ENCODE peak calls at places on chromosomes 11 and 22, in four cellular contexts. G, F, T and D are unnamed samples.

GRCh38 chr22:38429460-38430128 is 25.4 kb downstream of the KCNJ4 start:
- DNase-seq in G (no peak), F (no peak), T (no peak), D (no peak)

GRCh38 chr22:20115691-20116375 is at the start of gene RANBP1:
- DNase-seq in G (no peak), F (peak), T (no peak), D (no peak)

GRCh38 chr11:18368236-18368635 is 26.1 kb upstream of the LDHA start:
- DNase-seq in G (no peak), F (no peak), T (peak), D (no peak)

GRCh38 chr22:17243524-17243923 is 24.3 kb upstream of the ADA2 start:
- DNase-seq in G (no peak), F (no peak), T (peak), D (no peak)

GRCh38 chr11:119691020-119691666 is 37.9 kb downstream of the NECTIN1 start:
- DNase-seq in G (peak), F (no peak), T (no peak), D (no peak)

GRCh38 chr22:42883121-42883520 is 26.0 kb upstream of the ARFGAP3 start:
- DNase-seq in G (no peak), F (no peak), T (no peak), D (no peak)

GRCh38 chr11:112302226-112302868 is 41.7 kb upstream of the PLET1 start:
- DNase-seq in G (no peak), F (no peak), T (no peak), D (no peak)

GRCh38 chr22:43162412-43163150 is 11.2 kb downstream of the TSPO start:
- DNase-seq in G (no peak), F (peak), T (no peak), D (no peak)

GRCh38 chr11:48090174-48090573 is 109.8 kb downstream of the PTPRJ start:
- DNase-seq in G (no peak), F (no peak), T (no peak), D (no peak)

GRCh38 chr11:121794671-121795070 is 321.3 kb downstream of the BLID start:
- DNase-seq in G (no peak), F (no peak), T (no peak), D (no peak)

GRCh38 chr11:130637566-130637965 is 189.1 kb downstream of the ADAMTS15 start:
- DNase-seq in G (no peak), F (no peak), T (no peak), D (no peak)

GRCh38 chr11:9895016-9895415 is 231.1 kb downstream of the SWAP70 start:
- DNase-seq in G (no peak), F (no peak), T (no peak), D (no peak)

GRCh38 chr11:117610045-117610444 is 187.0 kb downstream of the DSCAML1 start:
- DNase-seq in G (no peak), F (no peak), T (no peak), D (no peak)

GRCh38 chr11:126391970-126392637 is 36.6 kb downstream of the ST3GAL4 start:
- DNase-seq in G (no peak), F (no peak), T (no peak), D (peak)

DNA sequence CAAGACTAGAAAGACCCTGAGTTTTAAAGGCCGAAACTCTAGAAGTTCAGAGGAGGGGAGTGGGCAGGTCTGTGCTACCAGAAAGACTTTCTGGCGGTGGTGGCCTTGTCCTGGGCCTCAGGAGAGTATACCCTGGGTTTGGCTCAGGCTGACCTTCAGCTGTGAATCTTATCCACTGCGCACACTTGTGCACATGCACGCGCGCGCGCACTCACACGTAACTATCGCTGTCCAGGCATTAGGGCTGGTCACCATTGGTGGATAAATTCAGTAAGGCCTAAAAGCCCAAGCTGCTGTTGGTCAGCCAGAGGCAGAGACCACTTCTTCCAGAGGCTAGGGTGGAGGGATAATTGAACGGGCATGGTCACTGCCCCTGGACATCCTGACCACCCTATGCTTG is 25.1 kb downstream of the ARHGEF17 start:
- DNase-seq in G (no peak), F (no peak), T (no peak), D (no peak)
- H3K27ac ChIP-seq in G (no peak), F (peak), T (peak), D (peak)

GRCh38 chr22:39680486-39680885 is 109.9 kb downstream of the CACNA1I start:
- DNase-seq in G (no peak), F (no peak), T (no peak), D (no peak)
- H3K27ac ChIP-seq in G (no peak), F (no peak), T (no peak), D (no peak)

GRCh38 chr22:46614070-46614931 is 5.9 kb upstream of the GRAMD4 start:
- DNase-seq in G (peak), F (no peak), T (no peak), D (no peak)
- H3K27ac ChIP-seq in G (peak), F (no peak), T (no peak), D (no peak)

DNA sequence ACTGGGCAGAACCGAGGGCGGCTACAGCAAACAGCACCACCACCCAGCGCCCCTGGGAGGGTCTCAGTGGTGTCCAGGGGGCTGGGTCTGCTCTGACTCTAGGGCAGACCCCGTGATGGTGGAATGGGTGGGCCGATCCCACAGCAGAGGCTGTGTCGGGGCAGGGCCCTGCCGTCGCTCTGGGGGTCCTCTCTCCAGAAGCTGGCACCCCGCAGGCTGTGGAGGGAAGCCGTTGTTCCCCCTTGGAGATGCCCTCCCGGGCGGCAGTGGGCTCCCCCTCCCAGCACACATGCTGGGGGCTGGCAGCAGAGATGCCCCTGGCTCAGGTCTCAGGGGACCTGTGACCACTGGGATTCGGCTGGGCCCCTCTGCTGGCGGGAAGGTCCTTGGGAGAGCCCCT is 31.2 kb downstream of the TPCN2 start:
- DNase-seq in G (no peak), F (no peak), T (no peak), D (no peak)
- H3K27ac ChIP-seq in G (peak), F (no peak), T (peak), D (no peak)

DNA sequence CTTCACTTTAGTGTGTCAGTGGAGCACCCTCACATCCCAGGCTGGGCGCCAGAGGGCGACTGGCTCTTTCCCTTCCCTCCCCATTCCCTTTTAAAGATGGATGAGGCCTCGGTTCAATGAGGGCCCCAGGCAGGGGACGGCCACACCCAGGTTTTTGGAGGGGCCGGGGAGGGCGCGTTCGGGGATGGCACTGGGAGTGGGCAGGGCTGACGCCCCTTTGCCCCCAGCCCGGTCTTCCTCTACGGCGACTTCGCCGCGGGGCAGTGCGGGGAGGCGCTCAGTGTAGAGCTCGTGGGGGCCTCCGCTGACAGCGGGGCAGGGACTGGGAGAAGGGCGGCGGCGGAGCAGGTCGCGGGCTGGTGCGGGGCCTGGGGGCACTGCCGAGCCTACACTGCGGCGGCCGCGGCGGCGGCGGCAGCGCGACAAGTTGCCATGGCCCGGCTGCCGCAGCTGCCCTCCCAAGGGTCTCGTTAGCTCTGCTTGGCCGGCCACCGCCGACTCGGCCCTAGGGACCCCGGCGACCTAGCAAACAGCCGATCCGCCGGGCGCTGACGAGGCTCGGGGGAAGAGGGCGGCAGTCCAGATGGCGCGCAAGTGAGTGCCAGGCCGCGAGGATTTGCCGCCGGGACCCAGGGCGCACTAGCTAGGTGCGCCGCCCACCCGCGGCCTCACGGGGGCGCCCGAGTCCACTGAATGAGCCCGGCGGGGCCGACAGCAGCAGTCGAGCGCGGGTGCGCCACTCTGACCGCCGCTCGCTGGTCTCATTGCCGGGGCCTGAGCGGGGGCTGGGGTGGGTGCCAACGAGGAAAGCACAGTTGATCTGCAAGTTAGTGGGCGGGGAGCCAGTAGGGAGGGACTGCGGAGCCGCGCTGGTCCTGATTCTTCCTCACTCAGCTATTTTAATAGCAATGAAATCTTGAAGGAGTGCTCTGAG is 92.7 kb downstream of the RRM1 start:
- DNase-seq in G (peak), F (peak), T (peak), D (peak)
- H3K27ac ChIP-seq in G (no peak), F (no peak), T (peak), D (no peak)

GRCh38 chr22:33538277-33538885 is 381.9 kb downstream of the LARGE1 start:
- DNase-seq in G (no peak), F (no peak), T (no peak), D (no peak)

GRCh38 chr22:33539202-33539901 is 380.9 kb downstream of the LARGE1 start:
- DNase-seq in G (no peak), F (no peak), T (no peak), D (no peak)

GRCh38 chr22:33539902-33540751 is 380.1 kb downstream of the LARGE1 start:
- DNase-seq in G (no peak), F (peak), T (no peak), D (peak)

GRCh38 chr22:33535937-33536875 is 384.1 kb downstream of the LARGE1 start:
- DNase-seq in G (no peak), F (no peak), T (no peak), D (no peak)

DNA sequence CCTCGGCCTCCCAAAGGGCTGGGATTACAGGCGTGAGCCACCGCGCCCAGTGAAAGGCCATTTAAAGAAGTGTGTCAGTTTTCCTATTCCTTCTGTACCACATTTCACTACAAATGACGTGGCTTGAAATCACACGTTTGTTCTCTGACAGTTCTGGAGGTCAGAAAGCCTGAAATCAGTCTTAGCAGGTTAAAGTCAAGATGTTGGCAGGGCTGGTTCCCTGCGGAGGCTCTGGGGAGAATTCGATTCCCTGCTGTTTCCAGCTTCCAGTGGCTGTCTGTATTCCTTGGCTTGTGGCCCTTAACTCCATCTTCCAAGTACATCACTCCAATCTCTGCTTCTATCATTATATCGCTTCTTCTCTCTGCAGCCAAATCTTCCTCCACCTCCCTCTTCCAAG is 383.2 kb downstream of the LARGE1 start:
- DNase-seq in G (no peak), F (no peak), T (no peak), D (no peak)
- H3K27ac ChIP-seq in G (no peak), F (no peak), T (no peak), D (no peak)

GRCh38 chr11:94574193-94574961 is 7.2 kb downstream of the PIWIL4 start:
- DNase-seq in G (no peak), F (peak), T (no peak), D (no peak)

GRCh38 chr11:94577841-94578240 is 10.7 kb downstream of the PIWIL4 start:
- DNase-seq in G (no peak), F (no peak), T (no peak), D (no peak)

GRCh38 chr11:94581926-94582325 is 14.8 kb downstream of the PIWIL4 start:
- DNase-seq in G (no peak), F (no peak), T (no peak), D (no peak)

DNA sequence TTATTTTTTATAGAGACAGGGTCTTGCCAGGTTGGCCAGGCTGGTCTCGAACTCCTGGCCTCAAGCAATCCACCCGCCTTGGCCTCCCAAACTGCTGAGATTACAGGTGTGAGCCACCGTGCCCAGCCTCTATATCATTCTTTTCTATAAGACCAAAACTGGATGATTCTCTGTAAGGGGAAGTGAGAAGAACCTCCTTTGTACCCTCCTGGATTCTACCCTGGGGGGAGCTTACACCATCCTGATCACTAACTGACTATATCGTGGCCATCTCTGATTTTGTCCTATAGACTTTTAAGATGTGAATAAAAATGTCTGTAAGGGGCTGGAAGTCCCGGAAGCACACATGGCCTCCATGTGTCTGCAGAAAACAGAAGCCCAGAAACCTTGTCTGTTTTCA is 9.1 kb downstream of the PIWIL4 start:
- DNase-seq in G (no peak), F (no peak), T (no peak), D (no peak)
- H3K27ac ChIP-seq in G (no peak), F (no peak), T (no peak), D (no peak)

GRCh38 chr11:27250867-27251266 is 112.1 kb downstream of the CCDC34 start:
- DNase-seq in G (no peak), F (no peak), T (no peak), D (no peak)

GRCh38 chr11:27244900-27245299 is 118.1 kb downstream of the CCDC34 start:
- DNase-seq in G (no peak), F (no peak), T (no peak), D (no peak)

GRCh38 chr11:27246925-27247324 is 116.1 kb downstream of the CCDC34 start:
- DNase-seq in G (no peak), F (no peak), T (no peak), D (no peak)

GRCh38 chr11:27249208-27249509 is 113.9 kb downstream of the CCDC34 start:
- DNase-seq in G (no peak), F (no peak), T (no peak), D (no peak)

DNA sequence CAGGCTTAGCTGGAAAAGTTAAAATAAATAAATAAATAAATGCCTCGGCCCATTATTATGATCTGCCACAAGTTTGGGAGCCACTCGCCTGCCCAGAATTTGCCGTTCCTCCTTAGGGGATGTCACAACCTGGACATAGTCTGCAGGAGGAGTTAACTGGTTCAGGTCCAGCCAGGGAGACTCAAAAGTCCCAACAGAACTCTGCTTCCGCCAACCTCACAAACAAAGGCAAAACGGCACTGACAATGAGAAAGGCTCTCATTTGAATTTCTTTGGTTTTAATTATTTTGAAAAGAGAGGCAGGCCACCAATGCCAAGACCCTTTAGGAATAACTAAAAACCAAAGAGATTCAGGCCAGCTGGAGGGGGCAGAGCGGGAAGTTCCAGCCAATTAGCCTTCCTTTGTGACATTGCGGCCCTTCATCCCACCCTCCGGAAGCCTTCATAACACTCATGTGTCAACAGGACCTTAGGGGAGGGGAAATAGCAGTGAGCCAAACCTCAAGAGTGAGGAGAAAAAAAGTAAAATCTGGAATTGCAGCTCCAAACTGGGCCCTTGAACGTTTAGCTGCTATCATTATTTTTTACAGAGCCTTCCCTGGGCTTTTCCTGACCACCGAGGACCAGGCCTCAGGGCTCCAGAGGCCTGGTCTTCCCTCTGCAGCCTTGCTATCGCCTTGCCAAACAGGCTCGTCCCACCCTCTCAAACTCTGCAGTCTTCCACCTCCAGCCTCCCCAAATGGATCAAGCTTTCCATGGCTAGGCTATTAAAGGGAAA is 114.4 kb downstream of the CCDC34 start:
- DNase-seq in G (no peak), F (no peak), T (no peak), D (no peak)
- H3K27ac ChIP-seq in G (no peak), F (no peak), T (no peak), D (no peak)